ENCODE peak calls at places on chromosomes 5 and 9, in nine cellular contexts. J is GM23338; N is fibroblast of the aortic adventitia; W is bronchial epithelial cell; A is CD4-positive, alpha-beta memory T cell; C is AG10803; H is lung; F is tibial artery; B is Peyer's patch. I is an unnamed sample.

GRCh38 chr9:117189121-117189520 is 225.7 kb downstream of the ASTN2 start:
- DNase-seq in J (no peak), N (no peak), W (peak; percentile 63), A (no peak), C (peak; percentile 1), H (no peak), F (no peak), B (no peak), I (no peak)

GRCh38 chr9:131084661-131085369 is 11.5 kb upstream of the AIF1L start:
- DNase-seq in J (no peak), N (no peak), W (no peak), A (no peak), C (no peak), H (no peak), F (no peak), B (no peak), I (no peak)

GRCh38 chr5:10590226-10591047 is 26.6 kb downstream of the ANKRD33B start:
- DNase-seq in J (peak; percentile 88), N (peak; percentile 93), W (peak; percentile 95), A (no peak), C (no peak), H (no peak), F (peak; percentile 29), B (no peak), I (peak; percentile 70)

GRCh38 chr5:127038550-127038949 is 8.2 kb upstream of the MARCHF3 start:
- DNase-seq in J (no peak), N (no peak), W (no peak), A (no peak), C (no peak), H (no peak), F (no peak), B (no peak), I (no peak)

GRCh38 chr9:107587175-107587963 is 97.8 kb upstream of the KLF4 start:
- DNase-seq in J (no peak), N (no peak), W (peak; percentile 12), A (no peak), C (no peak), H (peak; percentile 46), F (peak; percentile 67), B (peak; percentile 89), I (no peak)

GRCh38 chr5:132779961-132780360 is 2.9 kb upstream of the SEPTIN8 start:
- DNase-seq in J (no peak), N (no peak), W (no peak), A (no peak), C (no peak), H (no peak), F (no peak), B (no peak), I (no peak)

GRCh38 chr5:138449501-138450239 is 10.8 kb downstream of the REEP2 start:
- DNase-seq in J (peak; percentile 96), N (peak; percentile 80), W (peak; percentile 56), A (peak; percentile 59), C (peak; percentile 76), H (peak; percentile 89), F (peak; percentile 92), B (peak; percentile 88), I (peak; percentile 81)

GRCh38 chr5:3845249-3845648 is 249.6 kb downstream of the IRX1 start:
- DNase-seq in J (no peak), N (no peak), W (peak; percentile 60), A (no peak), C (no peak), H (no peak), F (no peak), B (no peak), I (no peak)

GRCh38 chr5:155276231-155276630 is 262.7 kb downstream of the KIF4B start:
- DNase-seq in J (no peak), N (no peak), W (peak; percentile 9), A (no peak), C (no peak), H (no peak), F (no peak), B (no peak), I (no peak)

GRCh38 chr5:155274484-155274883 is 260.9 kb downstream of the KIF4B start:
- DNase-seq in J (peak; percentile 39), N (no peak), W (no peak), A (no peak), C (no peak), H (no peak), F (no peak), B (no peak), I (no peak)

GRCh38 chr5:155275214-155275613 is 261.7 kb downstream of the KIF4B start:
- DNase-seq in J (no peak), N (no peak), W (no peak), A (no peak), C (no peak), H (no peak), F (no peak), B (no peak), I (no peak)

GRCh38 chr5:155268770-155269425 is 255.3 kb downstream of the KIF4B start:
- DNase-seq in J (no peak), N (no peak), W (no peak), A (no peak), C (no peak), H (no peak), F (no peak), B (no peak), I (no peak)

DNA sequence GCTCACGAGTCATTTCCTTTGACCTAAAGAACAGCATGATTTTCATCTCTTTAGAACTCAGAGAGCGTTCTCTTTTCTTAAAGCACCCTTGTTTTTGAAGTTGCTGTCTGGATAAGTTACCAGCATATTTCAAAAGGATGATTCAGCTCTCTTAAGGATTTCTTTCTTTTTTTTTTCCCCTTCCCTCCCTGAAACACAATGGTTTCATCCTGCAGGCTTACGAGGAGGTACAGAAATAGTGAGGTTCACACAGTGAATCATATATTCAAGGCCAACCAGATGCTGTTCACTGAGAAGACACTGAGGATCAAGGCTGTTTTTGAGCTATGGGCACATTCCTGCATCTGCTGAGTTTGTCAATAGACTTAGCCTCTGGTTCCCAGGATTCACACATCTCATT is 257.2 kb downstream of the KIF4B start:
- DNase-seq in J (no peak), N (peak; percentile 10), W (peak; percentile 12), A (no peak), C (peak; percentile 62), H (no peak), F (no peak), B (no peak), I (no peak)
- H3K4me3 ChIP-seq in J (no peak overlapping the region), N (no peak overlapping the region), W (no peak overlapping the region), A (no peak overlapping the region), C (no peak overlapping the region), H (no peak overlapping the region), F (no peak overlapping the region), B (no peak overlapping the region), I (no peak overlapping the region)

DNA sequence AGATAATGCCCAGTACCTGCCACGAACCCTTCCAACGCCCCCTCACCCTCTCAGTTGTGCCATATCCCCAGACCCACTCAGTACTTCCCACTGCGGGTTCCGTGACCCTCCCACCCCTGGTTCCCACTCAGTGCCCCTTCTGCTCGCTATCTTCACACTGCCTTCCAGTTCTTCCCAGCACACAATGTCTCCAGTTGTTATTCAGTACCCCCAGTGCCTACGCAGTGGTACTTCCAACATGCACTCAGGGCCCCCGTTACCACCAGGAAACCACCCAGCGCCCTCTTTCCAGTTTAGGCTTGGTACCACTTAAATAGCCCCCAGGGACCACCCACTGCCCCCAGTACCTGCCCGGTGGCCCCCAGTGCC is 30.6 kb upstream of the PSD2 start:
- DNase-seq in J (no peak), N (no peak), W (no peak), A (no peak), C (no peak), H (no peak), F (no peak), B (no peak), I (no peak)
- H3K4me3 ChIP-seq in J (peak overlapping the region; percentile 79), N (no peak overlapping the region), W (no peak overlapping the region), A (no peak overlapping the region), C (no peak overlapping the region), H (no peak overlapping the region), F (no peak overlapping the region), B (no peak overlapping the region), I (peak overlapping the region; percentile 60)

GRCh38 chr5:73436535-73437125 is 11.9 kb downstream of the FOXD1 start:
- DNase-seq in J (peak; percentile 49), N (no peak), W (no peak), A (no peak), C (peak; percentile 62), H (no peak), F (no peak), B (peak; percentile 78), I (no peak)
- H3K4me3 ChIP-seq in J (peak overlapping the region; percentile 58), N (no peak overlapping the region), W (no peak overlapping the region), A (peak overlapping the region; percentile 23), C (peak overlapping the region; percentile 61), H (no peak overlapping the region), F (peak overlapping the region; percentile 23), B (peak overlapping the region; percentile 10), I (no peak overlapping the region)

GRCh38 chr9:133715295-133715865 is 22.8 kb downstream of the SARDH start:
- DNase-seq in J (no peak), N (no peak), W (no peak), A (no peak), C (no peak), H (no peak), F (peak; percentile 63), B (no peak), I (no peak)
- H3K4me3 ChIP-seq in J (no peak overlapping the region), N (no peak overlapping the region), W (no peak overlapping the region), A (no peak overlapping the region), C (no peak overlapping the region), H (no peak overlapping the region), F (no peak overlapping the region), B (no peak overlapping the region), I (no peak overlapping the region)

GRCh38 chr5:172420215-172420934 is 34.0 kb downstream of the SH3PXD2B start:
- DNase-seq in J (peak; percentile 74), N (peak; percentile 99), W (peak; percentile 99), A (no peak), C (peak; percentile 99), H (peak; percentile 85), F (peak; percentile 91), B (peak; percentile 86), I (no peak)
- H3K4me3 ChIP-seq in J (no peak overlapping the region), N (no peak overlapping the region), W (peak overlapping the region; percentile 21), A (no peak overlapping the region), C (no peak overlapping the region), H (no peak overlapping the region), F (no peak overlapping the region), B (no peak overlapping the region), I (no peak overlapping the region)